ENCODE peak calls at places on chromosomes 11 and 22, in seven cellular contexts. S is lower leg skin, D is choroid plexus epithelial cell, C is left ventricle myocardium inferior, X is pancreas, H is astrocyte of the spinal cord, Y is cardiac muscle cell. O is an unnamed sample.

GRCh38 chr11:107859459-107860239 is 1.1 kb upstream of the SLC35F2 start:
- DNase-seq in S (peak), D (no peak), C (peak), X (peak), H (no peak), Y (no peak), O (no peak)

GRCh38 chr11:96426356-96427103 is 36.7 kb downstream of the JRKL start:
- DNase-seq in S (no peak), D (peak), C (no peak), X (no peak), H (peak), Y (peak), O (no peak)

GRCh38 chr22:46933040-46933439 is 170.6 kb downstream of the TBC1D22A start:
- DNase-seq in S (no peak), D (no peak), C (no peak), X (no peak), H (no peak), Y (no peak), O (no peak)

GRCh38 chr22:46068176-46068907 is 82.0 kb upstream of the PPARA start:
- DNase-seq in S (no peak), D (no peak), C (no peak), X (no peak), H (peak), Y (no peak), O (no peak)

GRCh38 chr11:62565100-62565802 is 8.4 kb downstream of the EEF1G start:
- DNase-seq in S (no peak), D (no peak), C (no peak), X (no peak), H (no peak), Y (no peak), O (no peak)

GRCh38 chr11:17766590-17766989 is 32.0 kb downstream of the KCNC1 start:
- DNase-seq in S (no peak), D (no peak), C (no peak), X (no peak), H (no peak), Y (no peak), O (no peak)

GRCh38 chr11:12746593-12747097 is 72.4 kb downstream of the TEAD1 start:
- DNase-seq in S (no peak), D (peak), C (peak), X (peak), H (peak), Y (peak), O (no peak)

GRCh38 chr11:130531061-130531460 is 82.6 kb downstream of the ADAMTS15 start:
- DNase-seq in S (no peak), D (peak), C (no peak), X (no peak), H (peak), Y (no peak), O (no peak)

GRCh38 chr22:40240671-40241070 is 62.9 kb downstream of the TNRC6B start:
- DNase-seq in S (no peak), D (no peak), C (no peak), X (no peak), H (no peak), Y (no peak), O (no peak)

GRCh38 chr22:26990503-26991189 is 333.3 kb downstream of the MIAT start:
- DNase-seq in S (no peak), D (no peak), C (no peak), X (no peak), H (no peak), Y (no peak), O (no peak)

GRCh38 chr11:64652586-64653387 is 61.8 kb downstream of the SLC22A12 start:
- DNase-seq in S (peak), D (peak), C (peak), X (peak), H (peak), Y (peak), O (peak)

GRCh38 chr11:119975561-119976152 is 162.3 kb downstream of the TRIM29 start:
- DNase-seq in S (peak), D (no peak), C (peak), X (no peak), H (no peak), Y (peak), O (no peak)

GRCh38 chr11:14905104-14906033 is 13.3 kb upstream of the CYP2R1 start:
- DNase-seq in S (peak), D (peak), C (peak), X (peak), H (peak), Y (peak), O (peak)

GRCh38 chr11:8796926-8797325 is 114.1 kb upstream of the AKIP1 start:
- DNase-seq in S (no peak), D (no peak), C (no peak), X (no peak), H (no peak), Y (no peak), O (no peak)

GRCh38 chr11:8800498-8801110 is 110.4 kb upstream of the AKIP1 start:
- DNase-seq in S (no peak), D (no peak), C (no peak), X (no peak), H (no peak), Y (no peak), O (no peak)

GRCh38 chr11:8802263-8802662 is 108.7 kb upstream of the AKIP1 start:
- DNase-seq in S (no peak), D (no peak), C (no peak), X (no peak), H (no peak), Y (no peak), O (no peak)

GRCh38 chr11:8801121-8801520 is 109.9 kb upstream of the AKIP1 start:
- DNase-seq in S (no peak), D (no peak), C (no peak), X (no peak), H (no peak), Y (no peak), O (no peak)

DNA sequence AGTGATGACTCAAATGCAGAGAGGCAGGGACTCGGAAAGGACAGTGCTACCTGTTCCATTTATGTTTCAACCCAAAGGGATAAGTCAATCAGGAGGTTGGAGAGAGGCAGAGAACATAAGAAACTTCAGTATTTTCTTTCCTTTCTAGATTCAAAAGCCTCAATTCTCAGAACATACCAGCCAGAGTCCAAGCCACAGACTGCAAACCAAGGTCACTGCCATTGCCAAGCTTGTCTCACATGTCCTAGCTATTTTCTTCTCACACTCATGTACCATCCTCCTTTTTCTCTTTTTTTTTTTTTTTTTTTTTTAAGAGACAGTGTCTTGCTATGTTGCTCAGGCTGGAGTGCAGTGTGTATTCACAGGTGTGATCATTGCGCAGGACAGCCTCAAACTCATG is 111.7 kb upstream of the AKIP1 start:
- DNase-seq in S (no peak), D (no peak), C (no peak), X (no peak), H (no peak), Y (no peak), O (no peak)
- H3K4me3 ChIP-seq in S (no peak), D (no peak), C (no peak), X (no peak), H (no peak), Y (no peak), O (no peak)

GRCh38 chr22:37193629-37194191 is 5.7 kb upstream of the C1QTNF6 start:
- DNase-seq in S (peak), D (peak), C (no peak), X (no peak), H (no peak), Y (no peak), O (no peak)
- H3K4me3 ChIP-seq in S (no peak), D (no peak), C (no peak), X (no peak), H (no peak), Y (no peak), O (no peak)

GRCh38 chr11:69296890-69297224 is 2.9 kb downstream of the MYEOV start:
- DNase-seq in S (no peak), D (no peak), C (peak), X (no peak), H (no peak), Y (no peak), O (no peak)

GRCh38 chr11:69297926-69298777 is 4.2 kb downstream of the MYEOV start:
- DNase-seq in S (peak), D (peak), C (peak), X (peak), H (peak), Y (no peak), O (peak)

GRCh38 chr11:69295995-69296889 is 2.3 kb downstream of the MYEOV start:
- DNase-seq in S (peak), D (peak), C (peak), X (no peak), H (peak), Y (no peak), O (no peak)

GRCh38 chr11:69298778-69299461 is 5.0 kb downstream of the MYEOV start:
- DNase-seq in S (no peak), D (no peak), C (no peak), X (peak), H (peak), Y (no peak), O (no peak)

DNA sequence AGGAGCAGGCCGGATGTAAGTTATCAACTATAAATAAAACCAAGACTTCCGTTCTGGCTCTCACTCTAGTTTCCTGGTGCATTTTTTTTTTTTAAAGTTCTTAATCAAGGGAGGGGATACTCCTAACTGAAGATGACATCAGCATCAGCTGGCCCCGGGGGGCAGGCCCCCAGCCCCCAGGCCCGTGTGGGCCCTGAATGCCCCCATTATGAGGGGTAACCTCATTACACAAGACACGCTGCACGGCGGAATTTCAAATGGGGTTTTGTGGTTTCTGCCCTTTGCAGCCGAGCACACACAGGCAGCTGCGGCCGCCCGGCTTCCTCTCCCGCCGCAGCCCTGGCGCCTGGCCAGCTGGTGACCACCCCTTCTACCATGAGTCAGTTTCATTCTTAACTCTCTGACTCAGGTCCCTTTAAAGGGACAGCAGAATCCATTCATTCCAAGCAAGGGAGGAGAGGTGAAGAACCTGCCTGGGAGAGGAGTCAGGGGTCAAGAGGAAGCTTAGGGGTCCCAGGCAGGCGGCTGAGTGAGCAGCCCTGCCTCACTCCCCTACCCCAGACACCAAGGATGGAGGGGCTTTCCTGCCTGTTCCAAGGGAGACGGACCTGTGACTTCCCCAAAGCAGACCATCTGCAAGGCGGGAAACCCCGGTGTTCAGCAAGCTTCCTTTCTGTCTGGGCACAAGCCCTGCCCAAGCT is 3.4 kb downstream of the MYEOV start:
- DNase-seq in S (peak), D (peak), C (peak), X (peak), H (peak), Y (no peak), O (peak)
- H3K4me3 ChIP-seq in S (no peak), D (no peak), C (peak), X (no peak), H (no peak), Y (no peak), O (peak)

GRCh38 chr22:36505998-36506635 is 723 bp downstream of the FOXRED2 start:
- DNase-seq in S (no peak), D (no peak), C (no peak), X (peak), H (no peak), Y (no peak), O (no peak)
- H3K4me3 ChIP-seq in S (no peak), D (peak), C (peak), X (peak), H (peak), Y (peak), O (peak)

DNA sequence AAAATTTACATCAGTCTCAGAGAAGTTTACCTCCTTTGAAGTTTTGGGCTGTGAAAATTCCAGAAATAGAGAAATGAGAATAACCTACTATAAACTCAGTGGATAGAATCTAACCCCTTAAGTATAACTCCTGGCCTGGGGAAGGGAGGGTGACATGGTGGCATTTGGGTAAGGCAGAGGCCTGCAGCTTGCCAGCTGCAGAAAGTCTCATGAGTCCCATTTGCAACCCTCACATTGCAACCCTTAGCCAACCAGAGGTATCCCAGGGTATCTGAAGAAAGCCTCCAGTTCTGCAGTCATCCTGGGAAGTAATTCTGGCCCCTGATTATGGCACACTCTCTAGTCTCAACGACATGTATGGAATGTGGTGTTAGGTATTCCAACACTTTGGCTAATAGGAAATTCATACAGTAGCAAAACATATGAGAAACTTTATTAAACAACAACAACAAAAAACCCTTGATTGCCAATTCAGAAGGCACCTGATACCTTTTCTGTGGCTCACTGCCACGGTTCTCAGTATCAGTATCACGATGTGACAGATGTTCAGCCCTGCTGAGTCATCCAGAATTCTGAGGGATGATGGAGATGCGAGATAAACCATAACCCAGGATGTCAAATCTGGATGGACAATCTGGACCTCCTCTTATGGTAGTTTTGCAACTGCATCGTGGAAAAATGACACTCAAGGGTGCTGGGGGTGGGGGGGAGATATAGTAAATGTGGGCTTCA is 743.4 kb downstream of the NELL1 start:
- DNase-seq in S (no peak), D (no peak), C (no peak), X (no peak), H (no peak), Y (no peak), O (no peak)
- H3K4me3 ChIP-seq in S (no peak), D (no peak), C (no peak), X (no peak), H (no peak), Y (no peak), O (no peak)

DNA sequence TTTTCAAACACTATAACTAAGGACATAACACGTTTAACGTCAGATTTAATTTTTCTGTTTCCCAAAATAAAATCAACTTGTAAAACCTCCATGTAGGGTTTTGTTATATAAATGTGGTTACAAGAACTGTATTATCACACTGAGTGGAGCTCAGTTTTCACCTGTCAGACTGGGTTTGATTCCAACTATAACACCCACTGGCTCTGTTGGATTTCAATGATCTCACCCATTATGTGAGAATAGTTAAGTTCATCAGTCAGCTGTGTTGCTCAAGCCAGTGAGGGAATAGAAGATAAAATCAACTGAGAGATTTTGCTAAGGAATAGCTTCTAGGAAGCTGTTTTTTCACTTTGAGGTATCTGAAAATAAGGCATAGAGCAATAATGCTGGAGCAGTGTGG is 5.1 kb upstream of the OR52R1 start:
- DNase-seq in S (no peak), D (no peak), C (no peak), X (no peak), H (no peak), Y (no peak), O (no peak)
- H3K4me3 ChIP-seq in S (no peak), D (no peak), C (no peak), X (no peak), H (no peak), Y (no peak), O (no peak)

GRCh38 chr11:2929880-2930704 is 872 bp upstream of the PHLDA2 start:
- DNase-seq in S (no peak), D (peak), C (no peak), X (peak), H (peak), Y (no peak), O (no peak)
- H3K4me3 ChIP-seq in S (no peak), D (peak), C (peak), X (peak), H (peak), Y (peak), O (peak)

DNA sequence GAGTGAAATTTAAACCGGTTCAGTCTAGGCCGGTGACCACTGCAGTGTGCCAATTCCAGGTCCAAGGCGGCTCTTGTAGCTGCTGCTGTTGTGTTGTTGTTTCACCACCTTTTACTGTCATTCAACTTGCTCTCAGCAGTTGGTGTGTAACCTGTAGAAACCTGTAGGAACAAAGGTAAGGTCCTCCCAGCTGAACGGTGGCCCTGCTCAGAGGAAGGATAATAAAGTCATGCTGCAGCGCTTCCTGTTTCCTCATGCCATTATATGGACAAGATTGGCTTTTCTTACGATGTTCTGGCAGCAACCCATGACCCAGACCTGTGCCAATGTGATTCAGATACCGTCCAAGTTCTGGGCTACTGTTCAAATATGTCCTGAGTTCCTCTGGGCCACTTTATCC is 13.4 kb downstream of the FAM181B start:
- DNase-seq in S (no peak), D (no peak), C (no peak), X (no peak), H (no peak), Y (no peak), O (no peak)
- H3K4me3 ChIP-seq in S (no peak), D (no peak), C (no peak), X (no peak), H (no peak), Y (no peak), O (no peak)

DNA sequence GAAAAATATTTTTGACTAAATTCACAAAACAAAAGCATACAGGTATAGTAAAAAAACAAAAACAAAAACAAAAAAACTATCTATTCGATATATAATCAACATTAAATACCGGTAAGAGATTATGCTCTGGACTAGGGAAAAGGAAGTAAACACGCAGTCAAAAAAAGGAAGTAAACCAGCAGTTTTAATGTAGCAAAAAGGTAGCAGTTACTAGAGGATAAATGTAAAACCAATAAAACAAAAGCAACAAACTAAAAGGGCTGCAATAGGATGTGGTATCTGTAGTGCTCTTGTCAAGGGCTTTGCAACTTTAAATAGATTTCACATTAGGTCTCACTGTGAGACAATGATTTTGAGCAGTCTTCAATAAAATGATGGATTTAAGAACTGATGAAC is 2.4 kb downstream of the TRIM22 start:
- DNase-seq in S (no peak), D (no peak), C (no peak), X (no peak), H (no peak), Y (no peak), O (no peak)
- H3K4me3 ChIP-seq in S (no peak), D (no peak), C (peak), X (no peak), H (no peak), Y (no peak), O (peak)

GRCh38 chr11:110434952-110435779 is 5.4 kb downstream of the FDX1 start:
- DNase-seq in S (no peak), D (no peak), C (no peak), X (no peak), H (no peak), Y (no peak), O (no peak)
- H3K4me3 ChIP-seq in S (no peak), D (no peak), C (no peak), X (no peak), H (no peak), Y (no peak), O (no peak)